ENCODE peak calls at places on chromosomes 6 and 20, in six cellular contexts. T is hippocampal formation, Z is hypothalamus, K is iPS-NIHi11, Q is astrocyte of the spinal cord, D is fibroblast of pulmonary artery. O is an unnamed sample.

GRCh38 chr20:12179692-12180091 is 262.0 kb downstream of the BTBD3 start:
- DNase-seq in T (no peak), Z (no peak), K (no peak), Q (no peak), D (no peak), O (no peak)

GRCh38 chr20:19934792-19935491 is 82.2 kb upstream of the NAA20 start:
- DNase-seq in T (peak; percentile 60), Z (peak; percentile 74), K (no peak), Q (no peak), D (no peak), O (peak; percentile 84)

GRCh38 chr6:26568601-26569432 is 27.9 kb upstream of the ABT1 start:
- DNase-seq in T (peak; percentile 94), Z (peak; percentile 90), K (peak; percentile 79), Q (peak; percentile 93), D (peak; percentile 96), O (peak; percentile 96)

GRCh38 chr6:19830171-19830570 is 7.0 kb upstream of the ID4 start:
- DNase-seq in T (no peak), Z (no peak), K (no peak), Q (no peak), D (peak; percentile 86), O (no peak)

GRCh38 chr6:1962201-1962600 is 283.2 kb downstream of the GMDS start:
- DNase-seq in T (no peak), Z (no peak), K (no peak), Q (peak; percentile 13), D (no peak), O (no peak)

GRCh38 chr20:63194007-63194820 is 21.7 kb downstream of the YTHDF1 start:
- DNase-seq in T (no peak), Z (no peak), K (no peak), Q (no peak), D (no peak), O (no peak)

GRCh38 chr6:91243436-91243835 is 656.6 kb upstream of the MAP3K7 start:
- DNase-seq in T (no peak), Z (no peak), K (no peak), Q (no peak), D (no peak), O (no peak)

GRCh38 chr20:57264151-57264792 is 2.2 kb downstream of the BMP7 start:
- DNase-seq in T (no peak), Z (no peak), K (no peak), Q (no peak), D (no peak), O (no peak)

GRCh38 chr20:62253398-62253797 is 15.1 kb downstream of the OSBPL2 start:
- DNase-seq in T (no peak), Z (no peak), K (no peak), Q (no peak), D (no peak), O (no peak)

GRCh38 chr6:15623282-15624116 is 39.3 kb downstream of the DTNBP1 start:
- DNase-seq in T (peak; percentile 60), Z (no peak), K (no peak), Q (peak; percentile 50), D (peak; percentile 57), O (no peak)

GRCh38 chr6:161809991-161810390 is 536.1 kb upstream of the AGPAT4 start:
- DNase-seq in T (no peak), Z (no peak), K (no peak), Q (no peak), D (no peak), O (no peak)

GRCh38 chr6:112249489-112249888 is 4.9 kb downstream of the LAMA4 start:
- DNase-seq in T (no peak), Z (no peak), K (no peak), Q (peak; percentile 56), D (no peak), O (no peak)

GRCh38 chr6:17281100-17281496 is at the start of gene RBM24:
- DNase-seq in T (no peak), Z (peak; percentile 28), K (no peak), Q (peak; percentile 83), D (peak; percentile 78), O (no peak)

GRCh38 chr20:8749986-8750385 is 318.9 kb upstream of the PLCB4 start:
- DNase-seq in T (no peak), Z (no peak), K (no peak), Q (peak; percentile 30), D (peak; percentile 20), O (no peak)

GRCh38 chr6:117440558-117441525 is 15.1 kb upstream of the ROS1 start:
- DNase-seq in T (no peak), Z (no peak), K (no peak), Q (peak; percentile 87), D (peak; percentile 72), O (no peak)

GRCh38 chr6:63742060-63742459 is 106.5 kb downstream of the PHF3 start:
- DNase-seq in T (no peak), Z (no peak), K (no peak), Q (no peak), D (no peak), O (no peak)

GRCh38 chr6:99933129-99933528 is 60.9 kb downstream of the MCHR2 start:
- DNase-seq in T (no peak), Z (no peak), K (no peak), Q (peak; percentile 29), D (peak; percentile 46), O (peak; percentile 2)

GRCh38 chr20:57170343-57170742 is 96.1 kb downstream of the BMP7 start:
- DNase-seq in T (no peak), Z (no peak), K (no peak), Q (no peak), D (no peak), O (no peak)

GRCh38 chr20:54090230-54091119 is 20.1 kb upstream of the BCAS1 start:
- DNase-seq in T (no peak), Z (no peak), K (no peak), Q (no peak), D (no peak), O (no peak)

GRCh38 chr6:167794386-167795157 is 32.1 kb upstream of the AFDN start:
- DNase-seq in T (no peak), Z (no peak), K (no peak), Q (no peak), D (no peak), O (no peak)

GRCh38 chr20:35901678-35902544 is 52.4 kb downstream of the SCAND1 start:
- DNase-seq in T (no peak), Z (no peak), K (no peak), Q (peak; percentile 88), D (peak; percentile 85), O (no peak)

GRCh38 chr6:2940010-2940850 is 31.1 kb downstream of the SERPINB6 start:
- DNase-seq in T (no peak), Z (no peak), K (no peak), Q (no peak), D (no peak), O (no peak)

GRCh38 chr6:15969236-15969778 is 159.6 kb upstream of the MYLIP start:
- DNase-seq in T (no peak), Z (no peak), K (no peak), Q (no peak), D (no peak), O (no peak)

GRCh38 chr6:7742214-7742613 is 16.3 kb downstream of the BMP6 start:
- DNase-seq in T (no peak), Z (no peak), K (no peak), Q (no peak), D (no peak), O (peak; percentile 68)

GRCh38 chr6:139738801-139739490 is 364.5 kb upstream of the CITED2 start:
- DNase-seq in T (no peak), Z (no peak), K (no peak), Q (no peak), D (peak; percentile 42), O (no peak)

GRCh38 chr6:134936927-134937326 is 13.0 kb downstream of the ALDH8A1 start:
- DNase-seq in T (no peak), Z (no peak), K (no peak), Q (peak; percentile 75), D (peak; percentile 71), O (no peak)

GRCh38 chr6:26223213-26223612 is 136.0 kb downstream of the HFE start:
- DNase-seq in T (no peak), Z (no peak), K (no peak), Q (peak; percentile 47), D (peak; percentile 23), O (no peak)

GRCh38 chr20:25212242-25212641 is 16.7 kb downstream of the ENTPD6 start:
- DNase-seq in T (no peak), Z (no peak), K (no peak), Q (no peak), D (no peak), O (no peak)

GRCh38 chr6:44722736-44723135 is 335.2 kb downstream of the CDC5L start:
- DNase-seq in T (no peak), Z (no peak), K (no peak), Q (no peak), D (no peak), O (no peak)

GRCh38 chr20:44646641-44647274 is 4.7 kb downstream of the ADA start:
- DNase-seq in T (no peak), Z (no peak), K (no peak), Q (peak; percentile 54), D (peak; percentile 59), O (no peak)

GRCh38 chr6:100573169-100573568 is 108.4 kb upstream of the SIM1 start:
- DNase-seq in T (no peak), Z (no peak), K (peak; percentile 21), Q (peak; percentile 47), D (peak; percentile 68), O (no peak)

GRCh38 chr20:16580127-16580526 is 6.9 kb upstream of the KIF16B start:
- DNase-seq in T (no peak), Z (no peak), K (no peak), Q (peak; percentile 31), D (peak; percentile 86), O (no peak)

GRCh38 chr6:3031857-3032256 is 32.2 kb downstream of the NQO2 start:
- DNase-seq in T (no peak), Z (no peak), K (no peak), Q (no peak), D (no peak), O (no peak)

GRCh38 chr20:13183005-13183404 is 38.1 kb upstream of the ISM1 start:
- DNase-seq in T (no peak), Z (no peak), K (no peak), Q (no peak), D (no peak), O (no peak)

GRCh38 chr6:140441256-140441655 is 1066.8 kb upstream of the CITED2 start:
- DNase-seq in T (no peak), Z (peak; percentile 8), K (peak; percentile 27), Q (peak; percentile 55), D (peak; percentile 70), O (no peak)

GRCh38 chr6:170114956-170115855 is 175.7 kb downstream of the DLL1 start:
- DNase-seq in T (no peak), Z (no peak), K (no peak), Q (no peak), D (no peak), O (no peak)

GRCh38 chr20:62830821-62831220 is 14.0 kb downstream of the COL9A3 start:
- DNase-seq in T (no peak), Z (no peak), K (no peak), Q (no peak), D (no peak), O (no peak)

GRCh38 chr20:58233881-58234528 is 5.6 kb upstream of the ANKRD60 start:
- DNase-seq in T (no peak), Z (no peak), K (peak; percentile 75), Q (no peak), D (no peak), O (no peak)